ENCODE peak calls at places on chromosomes 4 and X, in seven cellular contexts. B is activated CD8-positive, alpha-beta T cell treated with anti-CD3 and anti-CD28 coated beads for 36 hours; K is left lung; G is BJ; N is body of pancreas; A is foreskin fibroblast; C is CD8-positive, alpha-beta T cell. D is an unnamed sample.

GRCh38 chrX:40086569-40087335 is 11.0 kb downstream of the BCOR start:
- DNase-seq in B (no peak), K (no peak), G (no peak), N (no peak), A (no peak), C (no peak), D (no peak)

GRCh38 chr4:3145251-3145908 is 70.9 kb downstream of the HTT start:
- DNase-seq in B (no peak), K (no peak), G (no peak), N (no peak), A (peak), C (no peak), D (no peak)

GRCh38 chr4:15659768-15660394 is 4.7 kb upstream of the FBXL5 start:
- DNase-seq in B (peak), K (no peak), G (no peak), N (no peak), A (peak), C (no peak), D (peak)

GRCh38 chrX:110089656-110090404 is 86.9 kb downstream of the TMEM164 start:
- DNase-seq in B (no peak), K (no peak), G (no peak), N (peak), A (no peak), C (no peak), D (no peak)

GRCh38 chr4:187276786-187277408 is 553.2 kb upstream of the FAT1 start:
- DNase-seq in B (no peak), K (no peak), G (no peak), N (no peak), A (peak), C (no peak), D (no peak)

GRCh38 chr4:14091966-14092365 is 464.4 kb upstream of the BOD1L1 start:
- DNase-seq in B (no peak), K (no peak), G (no peak), N (no peak), A (peak), C (no peak), D (no peak)

GRCh38 chr4:128107766-128108165 is 46.7 kb downstream of the LARP1B start:
- DNase-seq in B (no peak), K (no peak), G (no peak), N (no peak), A (no peak), C (no peak), D (no peak)

GRCh38 chr4:142126890-142127497 is 490.6 kb downstream of the IL15 start:
- DNase-seq in B (peak), K (no peak), G (peak), N (peak), A (peak), C (peak), D (peak)

GRCh38 chrX:124726881-124727280 is 380.5 kb downstream of the SH2D1A start:
- DNase-seq in B (no peak), K (no peak), G (no peak), N (no peak), A (no peak), C (no peak), D (no peak)

GRCh38 chrX:40152173-40152705 is 54.5 kb upstream of the BCOR start:
- DNase-seq in B (peak), K (peak), G (no peak), N (no peak), A (no peak), C (peak), D (no peak)

GRCh38 chr4:159446266-159446976 is 343.5 kb downstream of the RAPGEF2 start:
- DNase-seq in B (peak), K (no peak), G (peak), N (peak), A (peak), C (no peak), D (peak)

GRCh38 chr4:159445671-159446070 is 342.8 kb downstream of the RAPGEF2 start:
- DNase-seq in B (no peak), K (no peak), G (no peak), N (no peak), A (no peak), C (no peak), D (no peak)

GRCh38 chr4:159447296-159447695 is 344.4 kb downstream of the RAPGEF2 start:
- DNase-seq in B (no peak), K (no peak), G (no peak), N (no peak), A (no peak), C (no peak), D (no peak)

GRCh38 chr4:159443975-159444374 is 341.1 kb downstream of the RAPGEF2 start:
- DNase-seq in B (no peak), K (no peak), G (no peak), N (no peak), A (no peak), C (no peak), D (no peak)

DNA sequence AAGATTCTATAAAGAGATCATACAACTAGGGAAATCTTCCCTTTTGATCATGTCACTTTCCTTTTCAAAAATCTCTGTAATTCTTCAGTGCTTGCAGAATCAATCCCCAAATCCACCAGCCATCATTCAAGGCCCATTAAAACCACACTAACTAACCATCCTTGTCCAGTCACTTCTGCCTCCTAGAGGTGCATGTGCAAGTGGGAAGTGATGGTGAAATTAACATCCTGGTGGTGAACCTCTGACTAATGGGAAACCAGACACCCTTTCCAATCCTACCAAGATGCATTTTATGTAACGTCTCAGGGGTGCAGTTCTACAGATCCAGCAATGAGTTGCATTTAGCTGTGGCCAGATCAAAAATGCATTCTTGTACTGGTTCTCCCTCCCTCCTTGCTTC is 341.8 kb downstream of the RAPGEF2 start:
- DNase-seq in B (no peak), K (no peak), G (no peak), N (no peak), A (no peak), C (no peak), D (no peak)
- TF ChIP-seq CTCF in B (no peak), K (no peak), G (no peak), N (no peak), A (no peak), C (no peak), D (no peak)

GRCh38 chr4:66688674-66689073 is 856.6 kb downstream of the CENPC start:
- DNase-seq in B (no peak), K (no peak), G (no peak), N (no peak), A (no peak), C (no peak), D (no peak)

GRCh38 chr4:66693694-66694093 is 851.6 kb downstream of the CENPC start:
- DNase-seq in B (no peak), K (no peak), G (no peak), N (no peak), A (no peak), C (no peak), D (no peak)

GRCh38 chr4:66687393-66687971 is 857.8 kb downstream of the CENPC start:
- DNase-seq in B (no peak), K (no peak), G (no peak), N (no peak), A (no peak), C (no peak), D (no peak)

GRCh38 chr4:66694716-66695115 is 850.6 kb downstream of the CENPC start:
- DNase-seq in B (no peak), K (no peak), G (no peak), N (no peak), A (no peak), C (no peak), D (no peak)

DNA sequence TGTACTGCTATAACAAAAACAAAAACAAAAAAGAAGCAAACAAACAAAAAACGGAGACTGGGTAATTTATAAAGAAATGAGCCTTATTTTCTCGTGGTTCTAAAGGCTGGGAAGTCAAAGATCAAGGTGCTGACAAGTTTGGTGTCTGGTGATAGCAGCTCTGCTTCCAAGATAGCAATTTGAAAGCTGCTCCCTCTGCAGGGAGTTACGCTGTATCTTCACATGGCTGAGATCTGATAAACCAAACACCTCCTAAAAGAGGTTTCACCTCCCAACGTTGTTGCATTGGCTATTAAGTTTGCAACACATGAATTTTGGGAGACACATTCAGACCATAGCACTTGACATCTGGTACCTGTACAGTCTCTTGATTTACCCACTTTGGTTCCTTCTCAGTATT is 854.2 kb downstream of the CENPC start:
- DNase-seq in B (no peak), K (no peak), G (no peak), N (no peak), A (no peak), C (no peak), D (no peak)
- TF ChIP-seq CTCF in B (no peak), K (no peak), G (peak), N (no peak), A (no peak), C (no peak), D (no peak)

GRCh38 chr4:116180056-116180690 is 905.2 kb downstream of the TRAM1L1 start:
- DNase-seq in B (no peak), K (no peak), G (no peak), N (no peak), A (no peak), C (no peak), D (no peak)
- TF ChIP-seq CTCF in B (no peak), K (no peak), G (no peak), N (peak), A (no peak), C (no peak), D (no peak)

GRCh38 chrX:145552643-145553042 is 265.0 kb upstream of the SLITRK2 start:
- DNase-seq in B (no peak), K (no peak), G (no peak), N (no peak), A (no peak), C (no peak), D (no peak)
- TF ChIP-seq CTCF in B (no peak), K (no peak), G (no peak), N (no peak), A (no peak), C (no peak), D (no peak)

GRCh38 chr4:146255874-146256273 is 41.5 kb downstream of the REELD1 start:
- DNase-seq in B (no peak), K (no peak), G (peak), N (no peak), A (peak), C (no peak), D (no peak)

GRCh38 chr4:146257511-146257910 is 43.2 kb downstream of the REELD1 start:
- DNase-seq in B (no peak), K (no peak), G (no peak), N (no peak), A (no peak), C (no peak), D (no peak)

GRCh38 chr4:146252941-146253340 is 38.6 kb downstream of the REELD1 start:
- DNase-seq in B (no peak), K (no peak), G (no peak), N (no peak), A (no peak), C (no peak), D (no peak)

GRCh38 chr4:146256328-146256727 is 42.0 kb downstream of the REELD1 start:
- DNase-seq in B (no peak), K (no peak), G (no peak), N (no peak), A (no peak), C (no peak), D (no peak)

GRCh38 chr4:146255463-146255862 is 41.1 kb downstream of the REELD1 start:
- DNase-seq in B (no peak), K (no peak), G (peak), N (no peak), A (no peak), C (no peak), D (no peak)
- TF ChIP-seq CTCF in B (no peak), K (no peak), G (peak), N (no peak), A (no peak), C (no peak), D (no peak)

DNA sequence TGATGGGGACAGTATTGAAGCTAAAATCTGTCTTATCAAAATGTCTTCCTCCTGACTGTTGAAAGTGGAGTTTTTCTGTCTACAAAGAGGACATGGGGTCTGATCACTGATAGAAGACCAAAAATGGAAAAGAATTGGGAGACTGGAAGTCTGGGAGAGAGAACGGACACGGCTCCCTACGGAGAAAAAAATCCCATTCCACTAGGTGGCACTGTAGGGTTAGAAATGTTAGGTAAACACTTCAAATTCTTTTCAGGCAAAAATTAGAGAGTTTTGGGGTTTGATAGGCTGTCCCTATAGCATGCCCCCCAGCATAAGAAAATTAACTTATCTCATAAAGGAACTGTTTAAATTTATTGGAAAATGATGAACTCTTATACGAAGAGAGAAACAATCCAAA is 200.5 kb downstream of the FAM133A start:
- DNase-seq in B (no peak), K (no peak), G (no peak), N (peak), A (no peak), C (no peak), D (no peak)
- TF ChIP-seq CTCF in B (peak), K (no peak), G (no peak), N (peak), A (no peak), C (no peak), D (no peak)

GRCh38 chrX:131818297-131818936 is 204.7 kb upstream of the STK26 start:
- DNase-seq in B (no peak), K (no peak), G (no peak), N (no peak), A (no peak), C (no peak), D (no peak)

GRCh38 chrX:131816551-131817136 is 206.5 kb upstream of the STK26 start:
- DNase-seq in B (peak), K (no peak), G (no peak), N (no peak), A (peak), C (peak), D (no peak)

GRCh38 chrX:131812847-131813825 is 210.0 kb upstream of the STK26 start:
- DNase-seq in B (peak), K (no peak), G (no peak), N (no peak), A (peak), C (peak), D (peak)
- TF ChIP-seq CTCF in B (peak), K (peak), G (no peak), N (no peak), A (peak), C (peak), D (no peak)

DNA sequence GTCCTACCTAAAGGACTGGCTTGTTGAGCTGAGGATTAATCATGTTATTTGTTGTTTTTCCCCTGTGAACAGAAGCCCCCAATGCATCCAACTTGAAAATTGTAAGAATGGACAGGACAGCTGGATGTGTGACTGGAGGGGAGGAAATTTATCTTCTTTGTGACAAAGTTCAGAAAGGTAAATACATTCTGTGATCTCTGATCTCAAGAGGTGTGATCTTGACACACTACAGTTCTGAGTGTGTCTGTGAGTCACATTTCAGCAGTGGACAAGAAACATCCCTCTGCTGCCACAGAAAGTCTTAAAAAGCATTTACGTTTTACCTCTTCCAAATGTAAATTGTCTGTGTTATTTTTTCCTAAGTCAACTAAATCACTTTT is 79.3 kb downstream of the NFKB1 start:
- DNase-seq in B (peak), K (no peak), G (no peak), N (no peak), A (no peak), C (no peak), D (no peak)
- TF ChIP-seq CTCF in B (no peak), K (no peak), G (no peak), N (no peak), A (no peak), C (no peak), D (no peak)

GRCh38 chrX:51894697-51895336 is 1.4 kb downstream of the MAGED1 start:
- DNase-seq in B (peak), K (peak), G (no peak), N (peak), A (no peak), C (peak), D (peak)
- TF ChIP-seq CTCF in B (no peak), K (no peak), G (peak), N (no peak), A (peak), C (no peak), D (no peak)

D was measured in tibial artery.